ENCODE peak calls at places on chromosome 1, in eight cellular contexts. N is H4; S is erythroblast; O is Caki2; E is epithelial cell of esophagus; L is activated CD4-positive, alpha-beta T cell treated with anti-CD3 and anti-CD28 coated beads for 4 hours; R is germinal center; G is ascending aorta. J is an unnamed sample.

GRCh38 chr1:85898861-85899260 is 190.6 kb upstream of the ZNHIT6 start:
- DNase-seq in O (no peak), S (no peak), E (no peak), N (no peak), R (no peak), G (no peak), L (no peak), J (no peak)

GRCh38 chr1:84834419-84835064 is 58.5 kb downstream of the LPAR3 start:
- DNase-seq in O (no peak), E (peak), G (no peak), R (no peak), S (no peak), L (no peak), N (peak), J (no peak)

GRCh38 chr1:183198463-183198862 is 12.4 kb downstream of the LAMC2 start:
- DNase-seq in G (no peak), N (no peak), E (peak), L (no peak), O (peak), R (no peak), S (no peak), J (no peak)

GRCh38 chr1:65002156-65002507 is 35.8 kb upstream of the JAK1 start:
- DNase-seq in G (no peak), N (no peak), E (no peak), L (no peak), O (no peak), R (no peak), S (no peak), J (no peak)

GRCh38 chr1:101239095-101240040 is 2.5 kb downstream of the S1PR1 start:
- DNase-seq in L (peak), S (no peak), R (no peak), O (no peak), E (no peak), N (no peak), G (no peak), J (no peak)

GRCh38 chr1:105087496-105087895 is 1337.8 kb downstream of the AMY1C start:
- DNase-seq in G (no peak), N (peak), E (peak), S (no peak), O (peak), L (no peak), R (no peak), J (no peak)

GRCh38 chr1:41874350-41874749 is 44.4 kb downstream of the HIVEP3 start:
- DNase-seq in E (no peak), G (no peak), R (no peak), N (no peak), O (no peak), S (no peak), L (no peak), J (no peak)

GRCh38 chr1:153978274-153978909 is 918 bp upstream of the JTB start:
- DNase-seq in E (no peak), G (no peak), L (no peak), N (no peak), O (no peak), S (no peak), R (no peak), J (no peak)

J was measured in naive B cell.